ENCODE peak calls at places on chromosomes 11 and 22, in eight cellular contexts. G is choroid plexus epithelial cell, Z is BJ, I is dorsolateral prefrontal cortex, D is uterus, L is AG09319, X is heart right ventricle, F is brain microvascular endothelial cell. U is an unnamed sample.

GRCh38 chr11:126061707-126062678 is 673 bp downstream of the CDON start:
- DNase-seq in I (peak; percentile 31), Z (no peak), X (peak; percentile 24), G (peak; percentile 28), D (peak; percentile 46), L (no peak), F (no peak), U (no peak)

GRCh38 chr11:128407962-128408361 is 179.4 kb downstream of the ETS1 start:
- DNase-seq in Z (peak; percentile 66), X (no peak), I (no peak), F (peak; percentile 44), L (peak; percentile 95), G (peak; percentile 40), D (no peak), U (no peak)

GRCh38 chr22:20244744-20245576 is 23.2 kb downstream of the RTN4R start:
- DNase-seq in F (no peak), I (no peak), L (no peak), Z (no peak), G (no peak), X (no peak), D (no peak), U (no peak)

GRCh38 chr22:39087881-39088687 is 9.0 kb upstream of the APOBEC3H start:
- DNase-seq in X (peak; percentile 21), I (no peak), G (no peak), F (no peak), D (no peak), Z (no peak), L (no peak), U (peak; percentile 49)

GRCh38 chr22:25484498-25484897 is 80.0 kb upstream of the GRK3 start:
- DNase-seq in I (no peak), F (no peak), G (no peak), D (no peak), Z (no peak), L (no peak), X (no peak), U (no peak)

GRCh38 chr11:129119036-129119435 is 73.1 kb downstream of the ARHGAP32 start:
- DNase-seq in D (no peak), X (no peak), G (no peak), Z (no peak), L (no peak), I (no peak), F (no peak), U (no peak)

GRCh38 chr11:100445231-100445735 is 241.8 kb upstream of the ARHGAP42 start:
- DNase-seq in G (peak; percentile 70), D (no peak), X (peak; percentile 47), F (peak; percentile 9), Z (no peak), L (no peak), I (no peak), U (no peak)

GRCh38 chr22:38051900-38052862 is 5.0 kb upstream of the PICK1 start:
- DNase-seq in Z (no peak), X (peak; percentile 71), F (peak; percentile 47), L (peak; percentile 31), I (peak; percentile 93), G (peak; percentile 79), D (peak; percentile 76), U (peak; percentile 82)

GRCh38 chr22:36367479-36367878 is 20.3 kb downstream of the MYH9 start:
- DNase-seq in X (no peak), F (no peak), I (no peak), L (no peak), Z (no peak), D (no peak), G (no peak), U (no peak)

GRCh38 chr11:113874096-113874919 is 1.1 kb downstream of the USP28 start:
- DNase-seq in L (no peak), D (no peak), F (no peak), G (peak; percentile 27), Z (no peak), X (no peak), I (no peak), U (peak; percentile 30)

GRCh38 chr11:70243912-70244652 is 26.4 kb upstream of the PPFIA1 start:
- DNase-seq in Z (no peak), D (no peak), G (no peak), L (no peak), I (no peak), F (peak; percentile 39), X (no peak), U (no peak)

GRCh38 chr11:1670928-1671371 is 26.0 kb upstream of the KRTAP5-6 start:
- DNase-seq in L (no peak), I (no peak), F (no peak), G (no peak), D (no peak), X (no peak), Z (no peak), U (no peak)

GRCh38 chr11:109033627-109034340 is 368.9 kb downstream of the DDX10 start:
- DNase-seq in G (peak; percentile 90), Z (peak; percentile 33), F (peak; percentile 93), X (no peak), L (peak; percentile 52), D (no peak), I (no peak), U (no peak)

GRCh38 chr11:18171377-18172000 is 1.1 kb upstream of the MRGPRX4 start:
- DNase-seq in L (no peak), G (peak; percentile 43), X (no peak), D (no peak), I (no peak), Z (no peak), F (peak; percentile 12), U (no peak)

GRCh38 chr11:1042626-1043562 is 6.4 kb upstream of the MUC6 start:
- DNase-seq in X (no peak), Z (no peak), G (no peak), I (no peak), L (no peak), D (no peak), F (no peak), U (peak; percentile 18)

GRCh38 chr11:132249256-132249655 is 878.8 kb downstream of the NTM start:
- DNase-seq in X (no peak), F (no peak), I (no peak), G (no peak), L (no peak), Z (no peak), D (no peak), U (no peak)

GRCh38 chr22:25067851-25068421 is 115.4 kb downstream of the KIAA1671 start:
- DNase-seq in F (no peak), I (peak; percentile 82), D (no peak), X (no peak), L (no peak), G (no peak), Z (no peak), U (no peak)

DNA sequence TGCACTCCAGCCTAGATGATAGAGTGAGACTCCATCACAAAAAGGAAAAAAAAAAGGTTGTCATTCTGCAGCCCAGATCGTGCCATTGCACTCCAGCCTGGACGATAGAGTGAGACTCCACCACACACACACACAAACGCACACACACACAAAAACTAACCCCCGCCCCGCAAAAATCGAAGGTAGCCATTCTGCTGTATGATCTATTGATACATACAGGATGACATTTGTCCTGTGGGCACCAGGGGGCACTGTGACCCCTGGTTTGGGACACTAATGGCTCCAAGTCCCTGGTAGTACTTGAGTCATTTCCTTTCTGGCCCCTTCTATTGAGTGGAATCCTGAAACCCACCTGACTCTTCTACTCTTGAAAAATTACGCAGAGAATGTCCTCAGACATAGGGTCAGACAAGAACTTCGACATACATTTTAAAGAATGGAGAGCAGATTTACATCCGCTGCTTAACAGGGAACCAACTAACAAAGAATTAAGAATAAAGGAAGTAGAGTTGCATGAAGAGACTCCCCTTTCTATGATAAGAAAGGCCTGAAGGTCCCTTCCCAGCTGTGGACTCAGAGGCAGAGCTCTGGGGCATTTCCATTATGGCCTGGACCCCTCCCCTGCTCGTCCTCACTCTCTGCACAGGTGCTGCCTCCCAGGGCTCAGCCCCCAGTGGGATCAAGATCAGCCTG is 35.0 kb upstream of the PRAME start:
- DNase-seq in I (peak; percentile 41), Z (no peak), F (peak; percentile 39), D (no peak), L (peak; percentile 22), G (peak; percentile 65), X (no peak), U (no peak)
- TF ChIP-seq CTCF in I (peak; percentile 46), Z (peak; percentile 80), F (peak; percentile 85), D (no peak), L (peak; percentile 72), G (peak; percentile 69), X (peak; percentile 66), U (no peak)

GRCh38 chr11:67545280-67545679 is 22.0 kb upstream of the CABP2 start:
- DNase-seq in Z (no peak), L (no peak), I (no peak), F (no peak), G (no peak), X (peak; percentile 68), D (no peak), U (no peak)
- TF ChIP-seq CTCF in Z (no peak), L (no peak), I (no peak), F (no peak), G (no peak), X (peak; percentile 52), D (no peak), U (no peak)

GRCh38 chr11:7143908-7144307 is 55.1 kb downstream of the RBMXL2 start:
- DNase-seq in I (no peak), D (no peak), L (no peak), G (peak; percentile 49), Z (no peak), F (no peak), X (no peak), U (no peak)
- TF ChIP-seq CTCF in I (peak; percentile 61), D (peak; percentile 36), L (peak; percentile 46), G (no peak), Z (peak; percentile 29), F (peak; percentile 26), X (peak; percentile 53), U (no peak)

GRCh38 chr11:102120437-102120935 is 10.2 kb downstream of the YAP1 start:
- DNase-seq in I (no peak), Z (no peak), G (no peak), F (no peak), X (no peak), D (no peak), L (no peak), U (no peak)
- TF ChIP-seq CTCF in I (no peak), Z (no peak), G (no peak), F (no peak), X (no peak), D (no peak), L (no peak), U (no peak)